ENCODE peak calls at places on chromosomes 7 and 10, in four cellular contexts. A is Right ventricle myocardium inferior; Z is stimulated activated CD8-positive, alpha-beta memory T cell treated with anti-CD3 and anti-CD28 coated beads, Interleukin-4, amount 100 ng/mL, for 1 hour; N is amniotic stem cell. L is an unnamed sample.

GRCh38 chr10:89478739-89479116 is 56.7 kb downstream of the SLC16A12 start:
- DNase-seq in N (no peak), Z (no peak), A (no peak), L (no peak)

GRCh38 chr7:30321992-30322637 is 37.7 kb downstream of the ZNRF2 start:
- DNase-seq in Z (no peak), A (no peak), N (no peak), L (no peak)

GRCh38 chr7:55970561-55970960 is 6.2 kb downstream of the NIPSNAP2 start:
- DNase-seq in Z (no peak), N (no peak), A (no peak), L (no peak)

GRCh38 chr10:59098387-59098786 is 78.1 kb upstream of the PHYHIPL start:
- DNase-seq in A (no peak), N (peak), Z (no peak), L (no peak)

GRCh38 chr7:25835191-25835590 is 316.8 kb upstream of the NFE2L3 start:
- DNase-seq in Z (no peak), N (no peak), A (no peak), L (no peak)

GRCh38 chr10:52451817-52452216 is 137.7 kb downstream of the DKK1 start:
- DNase-seq in Z (no peak), N (no peak), A (no peak), L (no peak)

GRCh38 chr7:133638835-133639234 is 386.0 kb downstream of the EXOC4 start:
- DNase-seq in A (no peak), N (no peak), Z (no peak), L (no peak)

GRCh38 chr7:157279973-157280841 is 56.6 kb upstream of the DNAJB6 start:
- DNase-seq in N (no peak), A (no peak), Z (no peak), L (no peak)

GRCh38 chr7:42285383-42285824 is 48.4 kb upstream of the GLI3 start:
- DNase-seq in N (no peak), A (no peak), Z (no peak), L (no peak)

GRCh38 chr7:17044396-17044795 is 162.6 kb upstream of the AGR3 start:
- DNase-seq in Z (no peak), N (no peak), A (no peak), L (no peak)

GRCh38 chr10:45470098-45471012 is 96.3 kb downstream of the ALOX5 start:
- DNase-seq in N (no peak), A (no peak), Z (no peak), L (peak)

GRCh38 chr10:11631890-11632587 is 20.6 kb upstream of the USP6NL start:
- DNase-seq in Z (no peak), N (no peak), A (no peak), L (no peak)

GRCh38 chr7:107874605-107875446 is 16.2 kb upstream of the DLD start:
- DNase-seq in N (peak), Z (no peak), A (no peak), L (no peak)

GRCh38 chr10:7529638-7530037 is 118.8 kb upstream of the SFMBT2 start:
- DNase-seq in Z (no peak), N (no peak), A (no peak), L (no peak)

GRCh38 chr10:22598488-22598887 is 115.9 kb downstream of the PIP4K2A start:
- DNase-seq in A (no peak), Z (no peak), N (no peak), L (no peak)

GRCh38 chr10:71247804-71248203 is 35.4 kb downstream of the UNC5B start:
- DNase-seq in N (no peak), A (no peak), Z (no peak), L (no peak)

GRCh38 chr10:79023489-79024162 is 45.1 kb upstream of the ZMIZ1 start:
- DNase-seq in N (no peak), A (no peak), Z (no peak), L (no peak)

GRCh38 chr7:102436123-102436522 is 2.7 kb downstream of the ORAI2 start:
- DNase-seq in Z (no peak), A (no peak), N (no peak), L (no peak)